ENCODE peak calls at places on chromosome X, in eight cellular contexts. K, V, I, E, O, M, F and L are unnamed samples.

GRCh38 chrX:30935985-30936384 is 46.9 kb upstream of the TAB3 start:
- DNase-seq in F (no peak), O (no peak), K (no peak), M (no peak), E (no peak), I (no peak), V (no peak), L (peak; percentile 24)

GRCh38 chrX:95076449-95076848 is 1402.4 kb downstream of the FAM133A start:
- DNase-seq in M (no peak), E (no peak), I (no peak), F (no peak), O (no peak), K (no peak), V (no peak), L (peak; percentile 67)

GRCh38 chrX:133670394-133670793 is 255.1 kb upstream of the GPC4 start:
- DNase-seq in V (no peak), E (no peak), I (peak; percentile 4), O (no peak), M (peak; percentile 37), K (no peak), F (no peak), L (peak; percentile 14)

GRCh38 chrX:118116308-118117068 is at the start of gene KLHL13:
- DNase-seq in K (peak; percentile 77), E (no peak), V (no peak), I (peak; percentile 34), M (no peak), F (peak; percentile 19), O (peak; percentile 44), L (no peak)

GRCh38 chrX:53714580-53715335 is 28.2 kb upstream of the HUWE1 start:
- DNase-seq in M (peak; percentile 26), I (peak; percentile 36), V (no peak), K (no peak), E (no peak), O (peak; percentile 52), F (peak; percentile 67), L (no peak)

GRCh38 chrX:997631-998137 is 214.8 kb downstream of the CRLF2 start:
- DNase-seq in F (no peak), V (no peak), E (no peak), O (no peak), M (no peak), K (peak; percentile 19), I (no peak), L (no peak)

GRCh38 chrX:40132751-40133150 is 35.0 kb upstream of the BCOR start:
- DNase-seq in M (peak; percentile 63), V (no peak), I (no peak), O (peak; percentile 83), E (no peak), F (no peak), K (no peak), L (peak; percentile 73)

GRCh38 chrX:110104078-110104477 is 101.2 kb downstream of the TMEM164 start:
- DNase-seq in E (no peak), K (no peak), V (no peak), F (no peak), O (no peak), M (no peak), I (no peak), L (no peak)

GRCh38 chrX:111431007-111431406 is 19.0 kb upstream of the DCX start:
- DNase-seq in K (no peak), I (no peak), F (no peak), E (no peak), M (no peak), V (peak; percentile 22), O (no peak), L (no peak)

GRCh38 chrX:97132654-97133415 is 249.1 kb downstream of the RPA4 start:
- DNase-seq in E (no peak), K (no peak), V (no peak), M (no peak), O (no peak), F (no peak), I (peak; percentile 6), L (peak; percentile 27)

GRCh38 chrX:112536544-112536943 is 143.2 kb downstream of the LHFPL1 start:
- DNase-seq in O (no peak), M (no peak), I (no peak), K (no peak), F (no peak), E (no peak), V (no peak), L (no peak)

GRCh38 chrX:41561045-41561444 is 113.9 kb downstream of the NYX start:
- DNase-seq in F (no peak), K (no peak), I (peak; percentile 33), V (peak; percentile 2), O (no peak), E (peak; percentile 1), M (peak; percentile 71), L (peak; percentile 89)

GRCh38 chrX:18172970-18173369 is 47.7 kb downstream of the BEND2 start:
- DNase-seq in F (no peak), V (no peak), M (no peak), I (no peak), K (no peak), O (no peak), E (no peak), L (no peak)

GRCh38 chrX:131830400-131831184 is 192.5 kb upstream of the STK26 start:
- DNase-seq in V (peak; percentile 55), M (peak; percentile 68), K (peak; percentile 80), E (peak; percentile 16), F (peak; percentile 83), I (peak; percentile 49), O (peak; percentile 83), L (peak; percentile 56)

GRCh38 chrX:13287816-13288215 is 32.0 kb downstream of the ATXN3L start:
- DNase-seq in K (no peak), M (no peak), F (peak; percentile 2), O (no peak), I (no peak), E (no peak), V (no peak), L (peak; percentile 57)

GRCh38 chrX:20729421-20729820 is 462.7 kb upstream of the RPS6KA3 start:
- DNase-seq in V (no peak), E (no peak), I (no peak), K (no peak), F (no peak), M (peak; percentile 4), O (no peak), L (peak; percentile 79)

GRCh38 chrX:107600366-107600765 is 27.9 kb upstream of the PRPS1 start:
- DNase-seq in F (no peak), V (no peak), E (no peak), M (no peak), O (no peak), I (no peak), K (no peak), L (no peak)

GRCh38 chrX:40471965-40472648 is 108.7 kb upstream of the ATP6AP2 start:
- DNase-seq in M (peak; percentile 43), V (peak; percentile 67), K (no peak), E (no peak), I (peak; percentile 28), F (no peak), O (peak; percentile 53), L (peak; percentile 81)

GRCh38 chrX:57977992-57978391 is 67.7 kb upstream of the ZXDA start:
- DNase-seq in O (no peak), E (no peak), I (no peak), F (no peak), K (no peak), M (no peak), V (no peak), L (no peak)

GRCh38 chrX:13128104-13128503 is 83.7 kb upstream of the FAM9C start:
- DNase-seq in O (no peak), E (no peak), K (no peak), F (no peak), M (no peak), V (no peak), I (no peak), L (peak; percentile 38)

GRCh38 chrX:37380920-37381319 is 31.8 kb downstream of the PRRG1 start:
- DNase-seq in V (no peak), F (no peak), M (peak; percentile 67), I (no peak), K (no peak), E (no peak), O (no peak), L (peak; percentile 71)

GRCh38 chrX:38973327-38973726 is 172.1 kb downstream of the MID1IP1 start:
- DNase-seq in E (no peak), K (no peak), I (no peak), F (no peak), O (no peak), M (no peak), V (no peak), L (no peak)

GRCh38 chrX:67777148-67777547 is 233.3 kb downstream of the AR start:
- DNase-seq in O (no peak), F (no peak), K (no peak), E (no peak), I (no peak), V (no peak), M (no peak), L (peak; percentile 2)

GRCh38 chrX:130645955-130646583 is 244.3 kb downstream of the RBMX2 start:
- DNase-seq in I (peak; percentile 2), M (no peak), F (no peak), K (no peak), V (no peak), E (no peak), O (no peak), L (no peak)

GRCh38 chrX:3518870-3519269 is 172.4 kb upstream of the MXRA5 start:
- DNase-seq in F (no peak), M (peak; percentile 39), O (no peak), V (no peak), K (no peak), I (no peak), E (no peak), L (peak; percentile 97)

GRCh38 chrX:30593435-30594200 is 16.1 kb upstream of the TASL start:
- DNase-seq in V (no peak), M (no peak), I (no peak), K (no peak), O (no peak), E (no peak), F (no peak), L (no peak)

GRCh38 chrX:13875572-13875971 is 58.7 kb upstream of the GPM6B start:
- DNase-seq in E (no peak), O (no peak), M (no peak), K (no peak), F (no peak), V (no peak), I (no peak), L (no peak)

GRCh38 chrX:16416588-16416987 is 233.4 kb upstream of the S100G start:
- DNase-seq in F (no peak), K (no peak), I (no peak), V (no peak), O (no peak), E (no peak), M (no peak), L (no peak)

GRCh38 chrX:47232803-47233332 is at the start of gene USP11:
- DNase-seq in F (no peak), M (peak; percentile 6), K (no peak), V (peak; percentile 53), E (no peak), I (peak; percentile 56), O (peak; percentile 68), L (peak; percentile 58)

GRCh38 chrX:137550561-137551305 is 15.2 kb upstream of the ZIC3 start:
- DNase-seq in K (no peak), F (no peak), V (no peak), O (no peak), M (no peak), E (no peak), I (no peak), L (no peak)

GRCh38 chrX:147894332-147894870 is 17.3 kb upstream of the FMR1 start:
- DNase-seq in I (no peak), E (no peak), O (no peak), V (no peak), K (no peak), F (no peak), M (no peak), L (peak; percentile 29)

GRCh38 chrX:57453901-57454300 is 137.9 kb upstream of the ZXDB start:
- DNase-seq in V (no peak), M (no peak), I (peak; percentile 18), E (no peak), O (no peak), F (peak; percentile 4), K (no peak), L (peak; percentile 0)

GRCh38 chrX:104335765-104336164 is 81.0 kb upstream of the ESX1 start:
- DNase-seq in F (no peak), I (no peak), E (no peak), O (no peak), K (no peak), V (no peak), M (peak; percentile 36), L (peak; percentile 84)

GRCh38 chrX:10189317-10190268 is 32.8 kb downstream of the CLCN4 start:
- DNase-seq in E (peak; percentile 56), K (peak; percentile 90), I (peak; percentile 37), V (peak; percentile 19), M (peak; percentile 31), F (peak; percentile 36), O (peak; percentile 84), L (peak; percentile 41)